ENCODE peak calls at places on chromosomes 7 and 10, in five cellular contexts. One of them, this sample, is unnamed.

GRCh38 chr10:70970830-70971229 is 82.5 kb upstream of the PCBD1 start:
- DNase-seq in IMR-90: peak
- DNase-seq in right atrium auricular region: no peak
- DNase-seq in fibroblast of lung: peak
- DNase-seq in WTC11: no peak
- DNase-seq in this sample: no peak

GRCh38 chr10:30433286-30433778 is 652 bp upstream of the MAP3K8 start:
- DNase-seq in IMR-90: peak
- DNase-seq in right atrium auricular region: peak
- DNase-seq in fibroblast of lung: peak
- DNase-seq in WTC11: peak
- DNase-seq in this sample: peak

GRCh38 chr7:92251181-92251580 is 5.4 kb downstream of the ANKIB1 start:
- DNase-seq in IMR-90: no peak
- DNase-seq in right atrium auricular region: no peak
- DNase-seq in fibroblast of lung: no peak
- DNase-seq in WTC11: no peak
- DNase-seq in this sample: no peak

GRCh38 chr10:116198636-116199035 is 74.4 kb downstream of the GFRA1 start:
- DNase-seq in IMR-90: no peak
- DNase-seq in right atrium auricular region: no peak
- DNase-seq in fibroblast of lung: no peak
- DNase-seq in WTC11: no peak
- DNase-seq in this sample: no peak

GRCh38 chr10:102118867-102119266 is 1.3 kb downstream of the LDB1 start:
- DNase-seq in IMR-90: peak
- DNase-seq in right atrium auricular region: no peak
- DNase-seq in fibroblast of lung: peak
- DNase-seq in WTC11: no peak
- DNase-seq in this sample: no peak

GRCh38 chr10:37654466-37654865 is 202.9 kb downstream of the ZNF248 start:
- DNase-seq in IMR-90: no peak
- DNase-seq in right atrium auricular region: no peak
- DNase-seq in fibroblast of lung: no peak
- DNase-seq in WTC11: no peak
- DNase-seq in this sample: no peak

GRCh38 chr7:130960208-130960988 is 226.4 kb upstream of the KLF14 start:
- DNase-seq in IMR-90: peak
- DNase-seq in right atrium auricular region: no peak
- DNase-seq in fibroblast of lung: peak
- DNase-seq in WTC11: no peak
- DNase-seq in this sample: no peak

GRCh38 chr10:93947524-93947923 is 46.2 kb upstream of the PLCE1 start:
- DNase-seq in IMR-90: peak
- DNase-seq in right atrium auricular region: no peak
- DNase-seq in fibroblast of lung: peak
- DNase-seq in WTC11: no peak
- DNase-seq in this sample: no peak

GRCh38 chr7:73345538-73345937 is 17.6 kb downstream of the FKBP6 start:
- DNase-seq in IMR-90: no peak
- DNase-seq in right atrium auricular region: no peak
- DNase-seq in fibroblast of lung: no peak
- DNase-seq in WTC11: no peak
- DNase-seq in this sample: no peak

GRCh38 chr10:48733329-48733728 is 48.7 kb downstream of the WDFY4 start:
- DNase-seq in IMR-90: no peak
- DNase-seq in right atrium auricular region: no peak
- DNase-seq in fibroblast of lung: no peak
- DNase-seq in WTC11: no peak
- DNase-seq in this sample: no peak

GRCh38 chr10:103007017-103007416 is 88.9 kb downstream of the CNNM2 start:
- DNase-seq in IMR-90: no peak
- DNase-seq in right atrium auricular region: no peak
- DNase-seq in fibroblast of lung: no peak
- DNase-seq in WTC11: no peak
- DNase-seq in this sample: no peak

GRCh38 chr10:97058521-97058920 is 127.2 kb downstream of the SLIT1 start:
- DNase-seq in IMR-90: no peak
- DNase-seq in right atrium auricular region: no peak
- DNase-seq in fibroblast of lung: no peak
- DNase-seq in WTC11: no peak
- DNase-seq in this sample: no peak

GRCh38 chr10:91194497-91195179 is 25.8 kb upstream of the PCGF5 start:
- DNase-seq in IMR-90: peak
- DNase-seq in right atrium auricular region: no peak
- DNase-seq in fibroblast of lung: peak
- DNase-seq in WTC11: no peak
- DNase-seq in this sample: no peak

DNA sequence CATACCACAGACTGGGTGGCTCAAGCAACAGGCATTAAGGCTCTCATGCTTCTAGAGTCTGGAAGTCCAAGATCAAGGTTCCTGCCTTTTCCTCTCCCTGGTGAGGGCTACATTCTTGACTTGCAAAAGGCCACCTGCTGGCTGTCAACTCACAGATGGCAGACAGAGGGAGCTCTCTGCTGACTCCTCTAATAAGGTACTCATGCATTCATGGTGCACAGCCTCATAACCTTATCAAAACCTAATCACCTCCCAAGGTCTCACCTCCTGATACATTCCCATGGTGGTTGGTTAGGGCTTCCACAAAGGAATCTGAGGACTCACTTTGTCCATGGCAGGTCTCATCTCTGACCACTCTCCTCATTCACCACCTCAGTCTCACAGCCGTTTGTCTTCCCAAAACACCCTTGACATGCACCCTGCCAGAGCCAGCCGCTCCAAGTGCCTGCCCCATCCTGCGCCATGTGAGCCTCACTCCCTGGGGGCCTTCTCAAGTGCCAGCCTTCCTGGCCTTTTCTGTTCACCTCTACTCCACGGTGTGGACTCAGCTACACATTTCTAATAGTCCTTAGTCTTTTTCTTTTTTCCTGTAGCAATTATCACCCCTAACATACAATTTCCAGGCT is 400.3 kb upstream of the ADARB2 start:
- DNase-seq in IMR-90: no peak
- DNase-seq in right atrium auricular region: no peak
- DNase-seq in fibroblast of lung: peak
- DNase-seq in WTC11: peak
- DNase-seq in this sample: no peak
- TF ChIP-seq CTCF in IMR-90: no peak
- TF ChIP-seq CTCF in right atrium auricular region: no peak
- TF ChIP-seq CTCF in fibroblast of lung: no peak
- TF ChIP-seq CTCF in WTC11: peak
- TF ChIP-seq CTCF in this sample: peak

GRCh38 chr10:124217906-124218769 is 124.7 kb upstream of the CHST15 start:
- DNase-seq in IMR-90: no peak
- DNase-seq in right atrium auricular region: no peak
- DNase-seq in fibroblast of lung: no peak
- DNase-seq in WTC11: peak
- DNase-seq in this sample: no peak
- TF ChIP-seq CTCF in IMR-90: no peak
- TF ChIP-seq CTCF in right atrium auricular region: no peak
- TF ChIP-seq CTCF in fibroblast of lung: no peak
- TF ChIP-seq CTCF in WTC11: peak
- TF ChIP-seq CTCF in this sample: no peak

GRCh38 chr10:73813333-73813732 is 1.9 kb upstream of the NDST2 start:
- DNase-seq in IMR-90: no peak
- DNase-seq in right atrium auricular region: no peak
- DNase-seq in fibroblast of lung: no peak
- DNase-seq in WTC11: no peak
- DNase-seq in this sample: no peak

GRCh38 chr10:73814276-73814895 is 3.0 kb upstream of the NDST2 start:
- DNase-seq in IMR-90: no peak
- DNase-seq in right atrium auricular region: no peak
- DNase-seq in fibroblast of lung: no peak
- DNase-seq in WTC11: no peak
- DNase-seq in this sample: no peak

GRCh38 chr10:73810358-73810734 is 1.1 kb downstream of the NDST2 start:
- DNase-seq in IMR-90: no peak
- DNase-seq in right atrium auricular region: no peak
- DNase-seq in fibroblast of lung: no peak
- DNase-seq in WTC11: no peak
- DNase-seq in this sample: no peak

GRCh38 chr10:73810735-73811465 is 498 bp downstream of the NDST2 start:
- DNase-seq in IMR-90: no peak
- DNase-seq in right atrium auricular region: no peak
- DNase-seq in fibroblast of lung: peak
- DNase-seq in WTC11: peak
- DNase-seq in this sample: peak

DNA sequence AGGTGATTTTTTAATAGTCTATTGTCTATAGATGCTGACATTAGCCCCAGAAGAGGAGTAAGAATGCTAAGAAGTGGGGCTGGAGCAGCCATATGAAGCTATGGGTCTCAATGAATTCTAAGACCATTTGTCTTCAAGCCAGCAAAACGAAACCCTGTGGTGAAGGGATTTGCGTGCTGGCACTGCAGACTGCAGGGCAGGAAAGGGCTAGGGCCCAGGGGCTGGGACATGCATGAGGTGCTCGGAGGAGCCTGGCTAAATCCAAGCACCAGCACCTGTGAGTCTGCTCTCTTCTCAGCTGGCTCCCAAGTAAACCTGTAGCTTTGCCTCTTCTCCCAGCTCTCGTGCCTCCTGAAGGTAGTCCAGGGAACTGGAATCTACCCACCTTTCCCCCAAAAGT is 1.3 kb upstream of the NDST2 start:
- DNase-seq in IMR-90: no peak
- DNase-seq in right atrium auricular region: no peak
- DNase-seq in fibroblast of lung: no peak
- DNase-seq in WTC11: peak
- DNase-seq in this sample: no peak
- TF ChIP-seq CTCF in IMR-90: no peak
- TF ChIP-seq CTCF in right atrium auricular region: no peak
- TF ChIP-seq CTCF in fibroblast of lung: no peak
- TF ChIP-seq CTCF in WTC11: no peak
- TF ChIP-seq CTCF in this sample: no peak

DNA sequence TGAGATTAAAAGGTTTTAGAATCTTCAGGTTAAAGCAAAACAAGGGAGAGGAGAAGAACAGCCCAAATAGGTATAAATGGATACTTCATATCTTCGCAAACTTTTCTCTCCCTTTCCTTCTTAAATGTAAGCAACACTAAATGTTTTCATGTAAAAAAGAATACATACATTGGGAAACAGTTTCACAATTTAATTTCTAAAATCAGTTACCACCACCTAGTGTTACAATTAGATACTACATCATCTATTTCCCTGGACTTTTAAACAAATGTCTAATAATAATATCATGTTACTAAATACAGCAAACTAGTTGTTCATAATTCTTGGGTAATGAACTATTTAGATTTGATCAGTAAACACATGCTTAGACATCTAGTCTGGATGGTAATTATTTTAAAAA is 35.8 kb downstream of the MINDY3 start:
- DNase-seq in IMR-90: peak
- DNase-seq in right atrium auricular region: no peak
- DNase-seq in fibroblast of lung: peak
- DNase-seq in WTC11: no peak
- DNase-seq in this sample: no peak
- TF ChIP-seq CTCF in IMR-90: peak
- TF ChIP-seq CTCF in right atrium auricular region: peak
- TF ChIP-seq CTCF in fibroblast of lung: no peak
- TF ChIP-seq CTCF in WTC11: no peak
- TF ChIP-seq CTCF in this sample: peak

This sample was measured in neural crest cell.